ENCODE peak calls at places on chromosomes 16 and 17, in five cellular contexts. One of them, this sample, is unnamed.

GRCh38 chr17:61490540-61490975 is 38.3 kb downstream of the TBX4 start:
- DNase-seq in H1: no peak
- DNase-seq in HepG2: no peak
- DNase-seq in GM12878: no peak
- DNase-seq in K562: no peak
- DNase-seq in this sample: no peak

GRCh38 chr16:25084797-25085196 is 26.7 kb upstream of the LCMT1 start:
- DNase-seq in K562: no peak
- DNase-seq in H1: no peak
- DNase-seq in HepG2: no peak
- DNase-seq in GM12878: no peak
- DNase-seq in this sample: no peak

GRCh38 chr16:82033006-82033405 is 2.0 kb upstream of the HSD17B2 start:
- DNase-seq in K562: no peak
- DNase-seq in HepG2: no peak
- DNase-seq in GM12878: no peak
- DNase-seq in H1: no peak
- DNase-seq in this sample: no peak

GRCh38 chr17:77718669-77718961 is 239.9 kb upstream of the TNRC6C start:
- DNase-seq in HepG2: no peak
- DNase-seq in GM12878: no peak
- DNase-seq in K562: no peak
- DNase-seq in H1: no peak
- DNase-seq in this sample: no peak

GRCh38 chr17:81003711-81004335 is 12.2 kb downstream of the CHMP6 start:
- DNase-seq in GM12878: no peak
- DNase-seq in H1: no peak
- DNase-seq in HepG2: no peak
- DNase-seq in K562: no peak
- DNase-seq in this sample: no peak

GRCh38 chr16:64657316-64658011 is 464.4 kb downstream of the CDH11 start:
- DNase-seq in HepG2: no peak
- DNase-seq in GM12878: no peak
- DNase-seq in K562: no peak
- DNase-seq in H1: no peak
- DNase-seq in this sample: no peak

GRCh38 chr17:49496866-49497146 is 1.7 kb downstream of the NGFR start:
- DNase-seq in GM12878: no peak
- DNase-seq in HepG2: no peak
- DNase-seq in K562: no peak
- DNase-seq in H1: no peak
- DNase-seq in this sample: no peak

GRCh38 chr16:62715701-62716100 is 679.5 kb upstream of the CDH8 start:
- DNase-seq in K562: no peak
- DNase-seq in H1: no peak
- DNase-seq in GM12878: no peak
- DNase-seq in HepG2: no peak
- DNase-seq in this sample: no peak

GRCh38 chr17:74358696-74359095 is 3.0 kb downstream of the BTBD17 start:
- DNase-seq in K562: peak
- DNase-seq in H1: no peak
- DNase-seq in GM12878: no peak
- DNase-seq in HepG2: no peak
- DNase-seq in this sample: no peak

GRCh38 chr16:14186007-14186953 is 115.2 kb downstream of the MRTFB start:
- DNase-seq in H1: peak
- DNase-seq in GM12878: no peak
- DNase-seq in HepG2: no peak
- DNase-seq in K562: peak
- DNase-seq in this sample: peak

GRCh38 chr17:38798614-38799500 is 499 bp downstream of the PIP4K2B start:
- DNase-seq in H1: no peak
- DNase-seq in HepG2: peak
- DNase-seq in GM12878: no peak
- DNase-seq in K562: peak
- DNase-seq in this sample: no peak

GRCh38 chr17:6061290-6061689 is 8.9 kb upstream of the WSCD1 start:
- DNase-seq in HepG2: peak
- DNase-seq in K562: no peak
- DNase-seq in GM12878: no peak
- DNase-seq in H1: no peak
- DNase-seq in this sample: no peak

GRCh38 chr17:15966183-15966878 is 21.4 kb downstream of the ADORA2B start:
- DNase-seq in H1: no peak
- DNase-seq in GM12878: no peak
- DNase-seq in HepG2: peak
- DNase-seq in K562: no peak
- DNase-seq in this sample: peak

GRCh38 chr17:56217921-56218320 is 64.6 kb downstream of the ANKFN1 start:
- DNase-seq in HepG2: no peak
- DNase-seq in GM12878: no peak
- DNase-seq in H1: no peak
- DNase-seq in K562: no peak
- DNase-seq in this sample: no peak

GRCh38 chr17:56593741-56594527 is 435 bp downstream of the NOG start:
- DNase-seq in K562: no peak
- DNase-seq in HepG2: peak
- DNase-seq in H1: no peak
- DNase-seq in GM12878: no peak
- DNase-seq in this sample: peak

GRCh38 chr17:78112508-78113471 is 15.8 kb downstream of the TMC6 start:
- DNase-seq in HepG2: peak
- DNase-seq in K562: peak
- DNase-seq in H1: peak
- DNase-seq in GM12878: no peak
- DNase-seq in this sample: peak

GRCh38 chr17:78684026-78684425 is 98.0 kb downstream of the CYTH1 start:
- DNase-seq in GM12878: no peak
- DNase-seq in H1: no peak
- DNase-seq in K562: no peak
- DNase-seq in HepG2: no peak
- DNase-seq in this sample: no peak

GRCh38 chr16:27748868-27749546 is 199.1 kb downstream of the KATNIP start:
- DNase-seq in HepG2: peak
- DNase-seq in K562: peak
- DNase-seq in GM12878: peak
- DNase-seq in H1: peak
- DNase-seq in this sample: peak

GRCh38 chr17:69358688-69359596 is 32.0 kb upstream of the ABCA5 start:
- DNase-seq in HepG2: peak
- DNase-seq in GM12878: peak
- DNase-seq in H1: peak
- DNase-seq in K562: peak
- DNase-seq in this sample: peak

DNA sequence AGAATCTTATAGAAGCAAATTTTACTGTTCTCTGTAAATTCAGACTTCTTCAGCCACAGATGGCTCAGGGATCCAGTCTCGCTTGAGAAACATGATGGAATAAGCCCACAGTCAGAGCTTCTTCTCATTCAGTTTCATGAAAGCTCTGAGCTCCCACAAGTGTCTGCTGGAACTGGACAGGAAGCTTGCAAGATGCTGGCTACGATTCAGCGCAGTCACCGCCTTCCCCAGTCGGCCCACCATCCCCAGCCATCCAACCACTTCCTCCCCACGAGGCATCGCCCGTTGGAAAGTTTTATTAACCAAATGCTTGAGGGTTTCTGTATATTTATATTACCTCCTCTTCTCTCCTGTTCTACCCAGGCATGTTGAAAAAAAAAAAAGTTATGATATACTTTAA is 171.7 kb downstream of the ZFHX3 start:
- DNase-seq in H1: no peak
- DNase-seq in GM12878: peak
- DNase-seq in K562: no peak
- DNase-seq in HepG2: no peak
- DNase-seq in this sample: no peak
- TF ChIP-seq ATF2 in H1: no peak
- TF ChIP-seq ATF2 in GM12878: no peak
- TF ChIP-seq ATF2 in K562: no peak
- TF ChIP-seq ATF2 in HepG2: no peak
- TF ChIP-seq ATF2 in this sample: no peak

DNA sequence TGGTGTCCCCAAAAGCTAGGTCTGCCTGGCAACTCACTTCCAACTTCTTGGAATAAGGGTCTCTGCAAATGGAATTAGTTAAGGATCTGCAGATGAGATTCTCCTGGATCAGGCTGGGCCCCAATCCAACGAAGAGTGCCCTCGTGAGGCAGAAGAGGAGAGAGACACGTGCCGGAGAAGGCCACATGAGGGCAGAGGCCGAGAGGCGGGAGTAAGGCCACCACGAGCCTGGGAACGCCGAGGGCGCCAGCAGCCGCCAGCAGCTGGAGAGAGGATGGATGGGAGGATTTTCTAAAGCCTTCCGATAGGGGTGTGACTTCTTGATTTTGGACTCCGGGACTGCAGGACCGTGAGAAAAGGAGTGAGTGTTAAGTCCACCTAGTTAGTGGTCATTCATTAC is 76.3 kb downstream of the JPH3 start:
- DNase-seq in H1: no peak
- DNase-seq in GM12878: no peak
- DNase-seq in HepG2: peak
- DNase-seq in K562: no peak
- DNase-seq in this sample: peak
- TF ChIP-seq ATF2 in H1: no peak
- TF ChIP-seq ATF2 in GM12878: no peak
- TF ChIP-seq ATF2 in HepG2: no peak
- TF ChIP-seq ATF2 in K562: no peak
- TF ChIP-seq ATF2 in this sample: no peak

DNA sequence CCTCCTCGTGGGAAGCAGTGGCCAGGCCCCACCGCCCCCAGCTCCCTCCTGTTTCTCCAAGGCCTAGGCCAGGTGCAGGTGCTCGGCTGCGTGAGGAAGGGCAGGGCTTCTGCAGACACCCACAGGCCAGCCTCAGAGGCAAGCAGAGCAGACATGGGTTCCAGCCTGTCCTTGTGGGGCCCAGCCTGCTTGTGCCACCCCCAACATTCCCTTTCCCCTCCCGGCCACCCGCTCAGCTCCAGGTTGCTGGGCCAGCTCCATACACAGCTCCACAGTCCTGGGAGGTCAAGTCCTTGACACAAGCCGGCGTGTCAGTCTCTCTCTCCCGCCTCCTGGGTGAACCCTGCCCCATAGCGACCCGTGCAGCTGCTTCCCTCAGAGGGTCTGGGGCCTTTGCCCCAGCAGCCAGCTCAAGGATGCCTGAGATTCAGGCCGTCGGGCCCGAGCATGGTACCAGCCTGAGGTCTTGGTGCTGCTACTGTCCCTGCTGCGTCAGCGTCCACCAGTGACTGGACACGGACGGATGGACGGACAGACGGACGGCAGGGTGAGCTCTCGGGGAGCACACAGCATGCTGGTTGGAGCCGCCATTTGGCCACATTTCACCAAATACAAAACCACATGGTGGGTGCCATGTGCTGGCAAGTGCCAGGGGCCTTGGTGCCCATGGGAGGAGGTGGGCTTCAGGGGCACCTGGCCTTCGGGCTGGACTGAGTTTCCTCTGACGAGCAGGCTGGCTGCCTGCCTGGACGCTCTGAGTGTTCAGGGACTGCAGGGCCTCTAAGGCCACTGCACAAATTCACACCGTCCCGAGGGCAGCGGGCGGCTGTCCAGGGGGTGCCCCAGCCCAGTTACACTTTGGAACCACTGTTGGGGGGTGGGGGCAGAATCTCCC is 8.0 kb downstream of the SECTM1 start:
- DNase-seq in H1: no peak
- DNase-seq in GM12878: no peak
- DNase-seq in K562: no peak
- DNase-seq in HepG2: no peak
- DNase-seq in this sample: no peak
- TF ChIP-seq ATF2 in H1: no peak
- TF ChIP-seq ATF2 in GM12878: no peak
- TF ChIP-seq ATF2 in K562: no peak
- TF ChIP-seq ATF2 in HepG2: peak
- TF ChIP-seq ATF2 in this sample: no peak

GRCh38 chr17:34146440-34147043 is 108.5 kb upstream of the CCL2 start:
- DNase-seq in K562: peak
- DNase-seq in GM12878: no peak
- DNase-seq in HepG2: peak
- DNase-seq in H1: no peak
- DNase-seq in this sample: peak

GRCh38 chr17:34153988-34154387 is 101.1 kb upstream of the CCL2 start:
- DNase-seq in HepG2: no peak
- DNase-seq in H1: no peak
- DNase-seq in GM12878: no peak
- DNase-seq in K562: no peak
- DNase-seq in this sample: no peak

GRCh38 chr17:34154916-34155730 is 100.0 kb upstream of the CCL2 start:
- DNase-seq in GM12878: no peak
- DNase-seq in H1: no peak
- DNase-seq in K562: no peak
- DNase-seq in HepG2: no peak
- DNase-seq in this sample: peak

GRCh38 chr17:34155947-34156346 is 99.1 kb upstream of the CCL2 start:
- DNase-seq in H1: no peak
- DNase-seq in GM12878: no peak
- DNase-seq in K562: no peak
- DNase-seq in HepG2: no peak
- DNase-seq in this sample: no peak

GRCh38 chr17:34151081-34151480 is 104.0 kb upstream of the CCL2 start:
- DNase-seq in K562: no peak
- DNase-seq in H1: no peak
- DNase-seq in GM12878: no peak
- DNase-seq in HepG2: no peak
- DNase-seq in this sample: no peak
- TF ChIP-seq ATF2 in K562: no peak
- TF ChIP-seq ATF2 in H1: no peak
- TF ChIP-seq ATF2 in GM12878: no peak
- TF ChIP-seq ATF2 in HepG2: no peak
- TF ChIP-seq ATF2 in this sample: no peak

GRCh38 chr17:17754719-17755686 is 73.7 kb downstream of the RAI1 start:
- DNase-seq in HepG2: no peak
- DNase-seq in K562: no peak
- DNase-seq in H1: no peak
- DNase-seq in GM12878: no peak
- DNase-seq in this sample: no peak
- TF ChIP-seq ATF2 in HepG2: no peak
- TF ChIP-seq ATF2 in K562: no peak
- TF ChIP-seq ATF2 in H1: no peak
- TF ChIP-seq ATF2 in GM12878: no peak
- TF ChIP-seq ATF2 in this sample: no peak

GRCh38 chr17:48358203-48358602 is 71.8 kb downstream of the SKAP1 start:
- DNase-seq in HepG2: no peak
- DNase-seq in H1: no peak
- DNase-seq in GM12878: no peak
- DNase-seq in K562: no peak
- DNase-seq in this sample: no peak
- TF ChIP-seq ATF2 in HepG2: no peak
- TF ChIP-seq ATF2 in H1: no peak
- TF ChIP-seq ATF2 in GM12878: no peak
- TF ChIP-seq ATF2 in K562: no peak
- TF ChIP-seq ATF2 in this sample: no peak